ENCODE peak calls at places on chromosomes 12 and 14, in five cellular contexts. E is neural progenitor cell, G is K562, C is hepatocyte, Q is IMR-90. U is an unnamed sample.

GRCh38 chr12:51678086-51678724 is 87.2 kb downstream of the SCN8A start:
- DNase-seq in E (peak; percentile 44), G (peak; percentile 65), C (peak; percentile 73), Q (peak; percentile 67), U (peak; percentile 80)

GRCh38 chr12:117904051-117904450 is 64.7 kb downstream of the KSR2 start:
- DNase-seq in E (no peak), G (no peak), C (no peak), Q (no peak), U (no peak)

GRCh38 chr12:41531147-41531829 is 343.2 kb downstream of the PDZRN4 start:
- DNase-seq in E (no peak), G (no peak), C (no peak), Q (peak; percentile 4), U (no peak)

GRCh38 chr12:2649201-2650030 is 145.4 kb upstream of the FKBP4 start:
- DNase-seq in E (no peak), G (no peak), C (no peak), Q (no peak), U (no peak)

GRCh38 chr12:115437061-115437567 is 753.1 kb upstream of the TBX3 start:
- DNase-seq in E (no peak), G (no peak), C (peak; percentile 21), Q (no peak), U (no peak)

GRCh38 chr14:29927596-29928341 is at the start of gene PRKD1:
- DNase-seq in E (peak; percentile 87), G (peak; percentile 32), C (peak; percentile 85), Q (peak; percentile 62), U (peak; percentile 96)

GRCh38 chr14:100106661-100107112 is 41.5 kb downstream of the EVL start:
- DNase-seq in E (no peak), G (no peak), C (no peak), Q (no peak), U (peak; percentile 45)

GRCh38 chr14:85279407-85279806 is 250.5 kb upstream of the FLRT2 start:
- DNase-seq in E (no peak), G (no peak), C (no peak), Q (no peak), U (no peak)

GRCh38 chr12:130090564-130090963 is 71.7 kb upstream of the FZD10 start:
- DNase-seq in E (no peak), G (no peak), C (no peak), Q (no peak), U (no peak)

GRCh38 chr12:21939435-21939834 is 1.8 kb downstream of the ABCC9 start:
- DNase-seq in E (peak; percentile 16), G (peak; percentile 39), C (no peak), Q (no peak), U (no peak)
- H2AFZ ChIP-seq in E (no peak overlapping the region), G (peak overlapping the region; percentile 56), C (no peak overlapping the region), Q (no peak overlapping the region), U (no peak overlapping the region)

GRCh38 chr14:103006991-103007520 is 50.3 kb downstream of the CDC42BPB start:
- DNase-seq in E (no peak), G (no peak), C (no peak), Q (no peak), U (no peak)

GRCh38 chr14:103003850-103004249 is 53.5 kb downstream of the CDC42BPB start:
- DNase-seq in E (no peak), G (no peak), C (no peak), Q (no peak), U (no peak)

GRCh38 chr14:103007555-103007954 is 49.8 kb downstream of the CDC42BPB start:
- DNase-seq in E (no peak), G (no peak), C (no peak), Q (no peak), U (no peak)

GRCh38 chr14:103008126-103008525 is 49.2 kb downstream of the CDC42BPB start:
- DNase-seq in E (no peak), G (no peak), C (no peak), Q (no peak), U (no peak)

GRCh38 chr14:103006106-103006505 is 51.2 kb downstream of the CDC42BPB start:
- DNase-seq in E (no peak), G (no peak), C (no peak), Q (no peak), U (no peak)
- H2AFZ ChIP-seq in E (no peak overlapping the region), G (no peak overlapping the region), C (no peak overlapping the region), Q (no peak overlapping the region), U (no peak overlapping the region)

DNA sequence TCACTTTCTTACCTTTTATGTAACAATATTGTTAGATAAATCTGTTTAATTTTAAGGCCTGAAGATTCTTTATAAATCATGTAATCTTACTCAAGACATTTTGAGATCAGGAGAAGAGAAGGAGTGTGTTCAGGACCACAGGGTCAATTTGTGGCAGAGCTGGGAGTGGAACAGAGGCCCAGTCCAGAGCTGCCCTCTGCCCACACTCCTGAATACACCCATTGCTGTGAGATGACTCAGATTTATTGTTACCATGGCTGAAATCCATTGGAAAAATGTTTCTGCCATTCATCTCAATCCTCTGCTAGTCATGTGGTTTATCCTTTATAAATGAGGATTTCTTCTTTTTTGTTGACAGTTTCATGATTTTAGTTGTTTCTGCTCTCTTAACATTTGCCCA is 100.5 kb upstream of the STXBP6 start:
- DNase-seq in E (no peak), G (no peak), C (no peak), Q (peak; percentile 10), U (no peak)
- H2AFZ ChIP-seq in E (no peak overlapping the region), G (no peak overlapping the region), C (no peak overlapping the region), Q (no peak overlapping the region), U (no peak overlapping the region)

DNA sequence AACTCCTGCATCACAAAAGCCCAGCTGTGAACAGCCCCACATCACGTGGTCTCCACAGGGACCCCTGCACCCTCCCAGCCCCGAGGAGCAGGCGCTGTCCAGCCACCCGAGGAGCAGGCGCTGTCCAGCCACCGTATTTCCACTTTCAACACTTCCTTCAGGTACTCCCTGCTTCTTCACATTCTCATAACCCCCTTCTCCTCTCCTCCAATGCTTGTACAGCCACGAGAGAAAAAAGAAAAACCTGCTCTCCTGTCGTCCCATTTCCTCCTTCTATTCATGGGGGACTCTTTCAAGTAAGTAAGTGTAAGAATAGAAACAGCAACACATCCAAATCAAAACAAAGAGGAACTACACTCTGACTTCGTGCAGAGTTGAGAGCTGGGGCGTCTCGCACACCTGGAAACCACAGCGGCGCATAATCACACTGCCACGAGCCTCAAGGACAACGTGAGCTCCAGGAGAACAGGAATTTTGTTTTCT is 11.9 kb downstream of the CDC42BPB start:
- DNase-seq in E (no peak), G (no peak), C (no peak), Q (no peak), U (no peak)
- H2AFZ ChIP-seq in E (no peak overlapping the region), G (no peak overlapping the region), C (no peak overlapping the region), Q (no peak overlapping the region), U (no peak overlapping the region)

DNA sequence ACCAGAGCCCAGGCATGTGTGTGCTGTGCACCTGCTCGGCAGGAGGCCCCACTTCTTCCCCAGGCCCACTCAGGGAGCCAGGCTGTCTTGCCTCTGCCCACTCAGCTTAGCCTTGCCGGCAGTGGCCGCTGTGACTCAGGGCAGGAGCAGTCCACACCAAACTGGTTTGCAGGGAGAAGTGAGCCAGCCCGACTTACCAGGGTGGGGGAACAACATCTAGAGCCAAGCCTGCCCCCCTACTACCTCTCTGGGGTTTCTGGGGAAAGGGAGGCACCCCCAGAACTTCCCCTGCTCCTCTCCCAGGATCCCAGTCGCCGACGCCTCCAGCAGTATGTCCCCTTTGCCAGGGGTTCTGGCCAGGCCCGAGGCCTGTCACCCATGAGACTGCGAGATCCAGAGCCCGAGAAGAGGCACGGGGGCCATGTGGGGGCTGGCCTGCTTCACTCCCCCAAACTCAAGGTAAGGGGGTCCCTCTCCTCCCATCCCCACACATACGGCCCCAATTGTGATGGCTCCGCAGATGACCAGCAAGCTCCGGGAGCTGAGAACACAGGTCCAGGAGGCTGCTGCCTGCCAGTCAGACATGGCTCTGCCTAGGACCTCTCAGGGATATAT is 3.0 kb downstream of the PLEKHG6 start:
- DNase-seq in E (no peak), G (no peak), C (peak; percentile 5), Q (no peak), U (peak; percentile 91)
- H2AFZ ChIP-seq in E (no peak overlapping the region), G (no peak overlapping the region), C (no peak overlapping the region), Q (peak overlapping the region; percentile 65), U (no peak overlapping the region)

GRCh38 chr12:76153616-76154015 is 69.1 kb upstream of the NAP1L1 start:
- DNase-seq in E (no peak), G (no peak), C (no peak), Q (no peak), U (no peak)
- H2AFZ ChIP-seq in E (no peak overlapping the region), G (peak overlapping the region; percentile 44), C (no peak overlapping the region), Q (no peak overlapping the region), U (no peak overlapping the region)

GRCh38 chr14:44783899-44784298 is 177.8 kb downstream of the KLHL28 start:
- DNase-seq in E (no peak), G (no peak), C (no peak), Q (no peak), U (no peak)

GRCh38 chr14:44782775-44783238 is 178.9 kb downstream of the KLHL28 start:
- DNase-seq in E (no peak), G (no peak), C (no peak), Q (peak; percentile 80), U (no peak)

GRCh38 chr14:44785096-44785495 is 176.7 kb downstream of the KLHL28 start:
- DNase-seq in E (no peak), G (no peak), C (no peak), Q (peak; percentile 11), U (no peak)

GRCh38 chr14:44791730-44792129 is 170.0 kb downstream of the KLHL28 start:
- DNase-seq in E (no peak), G (no peak), C (no peak), Q (peak; percentile 62), U (no peak)

DNA sequence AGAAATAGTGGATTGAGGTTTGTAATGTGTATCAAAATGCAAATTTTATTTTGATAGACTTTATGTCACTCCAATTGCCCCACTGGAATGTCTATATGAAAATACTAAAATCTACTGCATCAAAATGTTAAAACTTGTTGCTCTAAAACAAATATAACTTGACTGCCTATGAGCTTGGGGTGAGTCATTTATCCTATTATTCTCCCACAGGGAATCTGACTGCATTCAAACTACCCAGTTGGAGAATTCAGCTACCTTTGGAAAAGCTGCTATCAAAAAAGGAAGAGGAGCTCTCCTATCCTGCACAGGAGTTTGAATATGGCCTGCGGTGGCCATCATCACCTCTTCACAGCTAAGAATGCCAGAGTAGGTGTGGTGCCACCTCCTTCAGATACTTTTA is 173.1 kb downstream of the KLHL28 start:
- DNase-seq in E (no peak), G (no peak), C (no peak), Q (peak; percentile 12), U (no peak)
- H2AFZ ChIP-seq in E (no peak overlapping the region), G (no peak overlapping the region), C (no peak overlapping the region), Q (no peak overlapping the region), U (no peak overlapping the region)

GRCh38 chr12:76444408-76444984 is 96.3 kb upstream of the BBS10 start:
- DNase-seq in E (no peak), G (no peak), C (no peak), Q (peak; percentile 63), U (no peak)
- H2AFZ ChIP-seq in E (no peak overlapping the region), G (no peak overlapping the region), C (no peak overlapping the region), Q (no peak overlapping the region), U (no peak overlapping the region)